ENCODE peak calls at places on chromosomes 1 and 21, in seven cellular contexts. C, F, Y, S, I, V and X are unnamed samples.

GRCh38 chr1:26496881-26497280 is 24.6 kb downstream of the HMGN2 start:
- DNase-seq in C (no peak), F (no peak), Y (no peak), S (no peak), I (no peak), V (peak), X (no peak)

GRCh38 chr1:30724175-30724574 is 790 bp upstream of the MATN1 start:
- DNase-seq in C (no peak), F (no peak), Y (no peak), S (no peak), I (no peak), V (no peak), X (no peak)

GRCh38 chr1:180777072-180777689 is 135.5 kb upstream of the KIAA1614 start:
- DNase-seq in C (no peak), F (no peak), Y (no peak), S (no peak), I (no peak), V (no peak), X (no peak)

GRCh38 chr1:90704817-90705216 is 12.3 kb downstream of the BARHL2 start:
- DNase-seq in C (no peak), F (no peak), Y (no peak), S (no peak), I (no peak), V (no peak), X (no peak)

GRCh38 chr21:38869196-38869595 is 63.5 kb downstream of the ETS2 start:
- DNase-seq in C (no peak), F (no peak), Y (no peak), S (no peak), I (no peak), V (no peak), X (no peak)

GRCh38 chr1:221712776-221713431 is 29.0 kb downstream of the DUSP10 start:
- DNase-seq in C (no peak), F (no peak), Y (no peak), S (no peak), I (no peak), V (no peak), X (no peak)

GRCh38 chr1:157090196-157090647 is 9.4 kb downstream of the ETV3L start:
- DNase-seq in C (peak), F (peak), Y (no peak), S (peak), I (peak), V (peak), X (peak)

GRCh38 chr1:9753121-9753531 is 70.6 kb downstream of the CLSTN1 start:
- DNase-seq in C (peak), F (peak), Y (peak), S (peak), I (no peak), V (peak), X (peak)

GRCh38 chr1:233368106-233368783 is 40.7 kb downstream of the MAP3K21 start:
- DNase-seq in C (no peak), F (no peak), Y (no peak), S (no peak), I (no peak), V (peak), X (no peak)

GRCh38 chr1:59070607-59071006 is 226.3 kb upstream of the FGGY start:
- DNase-seq in C (no peak), F (no peak), Y (no peak), S (no peak), I (no peak), V (no peak), X (no peak)

DNA sequence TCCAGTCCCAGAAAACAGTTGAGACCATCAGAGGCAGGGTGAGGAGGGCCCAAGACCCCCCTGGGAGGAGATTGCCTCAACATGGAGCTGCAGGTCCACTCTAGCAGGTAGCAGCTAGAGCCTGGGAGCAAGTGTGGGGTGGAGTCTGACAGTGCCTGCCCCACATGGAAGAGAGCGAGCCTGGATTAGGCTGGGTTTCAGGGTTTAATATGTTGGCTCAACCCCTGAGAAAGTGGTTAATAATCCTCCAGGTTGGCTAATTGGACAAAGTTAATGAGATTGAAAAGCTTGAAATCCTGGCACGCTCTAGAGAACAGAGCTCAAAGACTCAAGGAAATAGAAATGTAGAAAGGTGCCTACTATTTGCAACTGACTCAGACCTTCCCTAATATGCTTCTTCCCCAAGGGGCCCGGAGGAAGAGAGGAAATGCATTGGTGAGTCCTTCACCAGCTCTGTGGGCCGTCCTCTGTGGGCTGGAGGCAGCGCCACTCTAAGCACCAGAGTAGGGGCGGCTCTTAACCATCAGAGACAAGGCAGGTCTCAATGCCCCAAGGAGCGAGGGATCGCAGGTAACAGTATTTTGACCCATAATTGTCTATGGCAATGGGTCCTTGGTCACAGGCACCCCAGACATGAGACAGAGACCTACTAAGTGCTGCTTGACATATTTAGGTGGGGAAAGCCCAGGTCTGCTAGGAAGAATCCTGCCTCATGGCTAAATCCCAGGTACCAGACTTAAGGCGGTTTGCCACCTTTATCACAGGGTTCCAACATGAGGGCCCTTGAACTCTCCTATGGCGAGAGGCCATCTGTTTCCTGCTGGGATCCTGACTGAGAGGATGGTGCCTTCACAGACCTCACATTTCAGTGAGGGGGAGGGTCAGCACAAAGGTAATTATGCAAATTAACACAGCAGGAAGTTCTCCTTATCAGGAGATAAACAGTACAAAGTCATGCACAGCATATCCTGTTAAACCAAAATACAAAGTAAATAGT is 33.8 kb downstream of the RSPH1 start:
- DNase-seq in C (no peak), F (peak), Y (no peak), S (no peak), I (no peak), V (no peak), X (no peak)
- H3K27ac ChIP-seq in C (no peak), F (no peak), Y (no peak), S (no peak), I (no peak), V (no peak), X (no peak)

GRCh38 chr1:164628758-164629157 is 69.8 kb downstream of the PBX1 start:
- DNase-seq in C (no peak), F (peak), Y (no peak), S (no peak), I (no peak), V (no peak), X (no peak)

GRCh38 chr1:164625004-164625617 is 66.1 kb downstream of the PBX1 start:
- DNase-seq in C (no peak), F (no peak), Y (no peak), S (no peak), I (no peak), V (no peak), X (no peak)

GRCh38 chr1:164630626-164631396 is 71.8 kb downstream of the PBX1 start:
- DNase-seq in C (no peak), F (peak), Y (peak), S (no peak), I (no peak), V (no peak), X (peak)

GRCh38 chr1:164631751-164632150 is 72.8 kb downstream of the PBX1 start:
- DNase-seq in C (no peak), F (no peak), Y (no peak), S (no peak), I (no peak), V (no peak), X (no peak)

DNA sequence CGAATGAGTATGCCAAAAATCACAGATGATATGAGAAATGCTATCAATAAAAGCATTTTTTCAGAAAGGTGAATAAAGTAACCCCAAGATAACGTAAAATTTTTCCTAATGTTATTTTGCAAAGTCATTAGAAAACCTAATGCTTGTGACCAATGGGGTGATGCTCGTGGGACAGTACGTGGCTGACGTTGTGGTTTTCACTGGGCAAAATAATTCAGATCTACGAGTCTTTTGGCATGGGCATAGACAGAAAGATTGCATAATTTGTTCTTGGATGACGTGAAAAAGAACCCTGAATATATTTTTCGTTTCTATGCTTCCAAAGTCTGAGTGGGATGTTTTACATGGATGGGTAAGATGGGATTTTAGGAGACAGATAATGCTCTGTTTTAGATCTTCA is 71.0 kb downstream of the PBX1 start:
- DNase-seq in C (no peak), F (no peak), Y (no peak), S (no peak), I (no peak), V (peak), X (no peak)
- H3K27ac ChIP-seq in C (no peak), F (no peak), Y (no peak), S (peak), I (peak), V (no peak), X (no peak)

DNA sequence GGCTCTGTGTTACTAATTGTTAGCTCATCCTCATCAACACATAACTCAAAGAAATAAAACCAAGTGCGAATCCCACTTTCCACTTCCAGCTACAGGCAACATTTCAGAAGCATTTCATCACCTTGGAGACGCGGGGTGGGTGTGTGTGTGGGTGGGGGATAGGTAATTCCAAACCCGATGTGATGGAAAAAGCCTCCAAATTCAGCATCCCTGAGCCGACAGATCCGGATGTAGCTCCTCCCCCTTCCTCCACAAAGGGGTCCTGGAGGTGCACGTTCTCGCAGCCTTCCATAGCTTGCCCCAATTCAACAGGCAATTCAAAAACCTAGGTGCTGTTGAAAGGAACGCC is 486 bp downstream of the HSPA13 start:
- DNase-seq in C (peak), F (peak), Y (no peak), S (no peak), I (no peak), V (peak), X (peak)
- H3K27ac ChIP-seq in C (peak), F (peak), Y (peak), S (peak), I (peak), V (no peak), X (peak)

DNA sequence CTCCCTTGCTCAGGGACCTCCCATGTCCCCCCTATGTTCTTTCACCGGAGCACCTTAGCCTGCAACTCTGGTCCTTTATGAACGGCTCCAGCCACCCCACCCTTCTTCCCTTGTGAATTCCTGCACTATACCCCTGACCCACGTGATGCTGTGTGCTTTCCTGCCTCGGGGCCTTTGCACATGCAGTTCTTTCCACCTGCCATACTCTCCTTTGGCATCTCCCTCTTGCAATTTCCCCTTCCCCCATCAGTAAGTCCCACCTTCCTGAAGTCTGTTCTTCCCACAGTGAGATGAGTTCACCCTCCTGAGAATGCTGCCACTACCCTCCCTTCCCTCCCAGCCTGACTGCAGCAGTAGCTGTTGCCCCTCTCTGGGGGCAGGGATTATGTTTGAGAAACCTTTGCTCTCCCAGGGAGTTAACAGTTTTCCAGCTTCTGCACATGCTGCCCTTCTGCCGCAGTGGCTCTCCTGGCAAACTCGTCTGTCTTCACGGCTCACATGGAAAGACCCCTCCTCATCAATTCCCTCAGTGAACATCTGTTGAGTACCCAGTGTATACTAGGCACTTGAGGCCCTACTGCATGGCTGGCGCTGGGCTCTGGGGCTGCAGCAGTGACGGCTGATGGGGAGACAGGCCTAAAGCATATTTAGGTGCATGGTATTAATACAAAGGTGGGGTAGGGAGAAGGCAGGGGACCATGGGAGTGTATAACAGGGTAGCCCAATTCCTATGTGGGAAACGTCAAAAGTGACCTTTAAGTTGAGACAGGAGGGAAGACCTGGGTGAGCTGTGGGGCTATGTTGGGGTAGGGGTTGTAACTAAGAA is 9.7 kb downstream of the ZNF362 start:
- DNase-seq in C (no peak), F (no peak), Y (no peak), S (no peak), I (no peak), V (no peak), X (no peak)
- H3K27ac ChIP-seq in C (peak), F (no peak), Y (no peak), S (no peak), I (no peak), V (no peak), X (peak)

DNA sequence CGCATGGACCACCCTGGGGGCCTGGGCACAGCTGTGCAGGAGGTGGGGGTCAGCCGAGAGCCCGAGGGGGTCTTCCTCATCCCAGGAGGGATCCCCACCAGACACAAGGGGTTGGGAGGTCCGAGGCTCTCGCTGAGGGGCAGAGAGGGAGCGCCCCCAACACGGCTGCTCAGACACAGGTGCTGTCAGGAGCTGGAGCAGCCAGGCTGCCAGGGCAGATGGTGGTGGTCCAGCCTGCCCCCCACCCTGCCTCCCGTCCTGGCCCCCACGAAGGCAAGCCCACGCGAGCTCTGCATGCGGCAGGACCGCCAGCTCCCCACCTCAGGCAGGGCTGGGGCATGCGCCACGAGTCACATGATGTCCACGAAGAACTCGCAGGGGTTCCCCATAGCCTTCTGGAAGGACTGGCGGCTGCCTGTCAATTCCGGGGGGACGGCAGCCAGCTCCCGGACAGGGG is 4.7 kb downstream of the TAS1R3 start:
- DNase-seq in C (no peak), F (no peak), Y (no peak), S (no peak), I (no peak), V (no peak), X (no peak)
- H3K27ac ChIP-seq in C (no peak), F (no peak), Y (no peak), S (no peak), I (no peak), V (no peak), X (peak)

GRCh38 chr1:40392206-40392605 is 18.7 kb downstream of the SMAP2 start:
- DNase-seq in C (no peak), F (peak), Y (no peak), S (peak), I (no peak), V (peak), X (peak)

GRCh38 chr1:40393173-40393572 is 19.6 kb downstream of the SMAP2 start:
- DNase-seq in C (no peak), F (no peak), Y (no peak), S (no peak), I (no peak), V (no peak), X (no peak)

GRCh38 chr1:40389871-40390560 is 16.5 kb downstream of the SMAP2 start:
- DNase-seq in C (no peak), F (no peak), Y (no peak), S (no peak), I (no peak), V (peak), X (no peak)

GRCh38 chr1:40390857-40391256 is 17.3 kb downstream of the SMAP2 start:
- DNase-seq in C (no peak), F (no peak), Y (no peak), S (no peak), I (no peak), V (no peak), X (no peak)

GRCh38 chr1:40391688-40392145 is 18.2 kb downstream of the SMAP2 start:
- DNase-seq in C (no peak), F (no peak), Y (no peak), S (no peak), I (no peak), V (no peak), X (no peak)
- H3K27ac ChIP-seq in C (no peak), F (no peak), Y (no peak), S (no peak), I (no peak), V (no peak), X (peak)

GRCh38 chr1:214698589-214698988 is 95.6 kb downstream of the CENPF start:
- DNase-seq in C (no peak), F (no peak), Y (no peak), S (no peak), I (no peak), V (no peak), X (no peak)

GRCh38 chr1:214694769-214695168 is 91.8 kb downstream of the CENPF start:
- DNase-seq in C (no peak), F (no peak), Y (peak), S (no peak), I (no peak), V (no peak), X (peak)

GRCh38 chr1:214702561-214702960 is 99.6 kb downstream of the CENPF start:
- DNase-seq in C (no peak), F (no peak), Y (no peak), S (no peak), I (no peak), V (no peak), X (no peak)

DNA sequence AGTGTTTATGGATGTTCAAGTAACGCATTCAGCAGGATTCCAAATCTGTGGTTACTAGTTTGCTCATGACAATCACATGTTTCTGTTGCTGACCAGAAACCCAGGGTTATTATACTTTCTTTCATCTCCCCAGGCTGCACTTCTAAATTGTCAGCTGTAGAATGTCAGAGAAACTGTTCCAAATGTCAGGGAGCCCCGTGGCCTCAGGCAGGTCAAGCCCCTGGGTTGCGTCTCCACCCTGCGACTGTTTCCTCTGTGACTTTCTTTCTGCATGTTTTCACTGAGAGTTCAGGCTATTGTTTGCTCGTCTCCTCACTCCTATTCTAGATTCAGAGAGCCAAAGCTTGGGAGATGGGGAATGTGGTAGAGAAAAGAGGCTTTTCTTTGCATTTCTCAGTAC is 97.4 kb downstream of the CENPF start:
- DNase-seq in C (no peak), F (no peak), Y (no peak), S (no peak), I (no peak), V (no peak), X (no peak)
- H3K27ac ChIP-seq in C (no peak), F (no peak), Y (no peak), S (no peak), I (no peak), V (peak), X (no peak)